ENCODE peak calls at places on chromosomes 12 and 14, in nine cellular contexts. I is dorsolateral prefrontal cortex, C is left ventricle myocardium inferior, N is tibial nerve, H is H1, Z is NB4, W is adrenal gland, P is astrocyte of the cerebellum, S is ovary. O is an unnamed sample.

GRCh38 chr12:104653730-104654328 is 197.1 kb downstream of the CHST11 start:
- DNase-seq in I (no peak), C (no peak), N (no peak), H (no peak), Z (peak), W (no peak), P (no peak), S (no peak), O (peak)

GRCh38 chr12:72289633-72290032 is 17.5 kb downstream of the TRHDE start:
- DNase-seq in I (no peak), C (no peak), N (no peak), H (no peak), Z (no peak), W (no peak), P (no peak), S (no peak), O (no peak)

GRCh38 chr12:11853126-11853525 is 203.7 kb downstream of the ETV6 start:
- DNase-seq in I (no peak), C (no peak), N (no peak), H (no peak), Z (no peak), W (no peak), P (no peak), S (no peak), O (no peak)

GRCh38 chr12:21774358-21775129 is at the start of gene KCNJ8:
- DNase-seq in I (no peak), C (peak), N (peak), H (peak), Z (peak), W (peak), P (peak), S (peak), O (no peak)

GRCh38 chr12:50110762-50111416 is 1.1 kb upstream of the COX14 start:
- DNase-seq in I (no peak), C (peak), N (peak), H (no peak), Z (peak), W (peak), P (no peak), S (peak), O (peak)

GRCh38 chr12:72540811-72541210 is 268.6 kb downstream of the TRHDE start:
- DNase-seq in I (no peak), C (no peak), N (no peak), H (no peak), Z (no peak), W (no peak), P (no peak), S (no peak), O (no peak)

GRCh38 chr12:71948390-71948789 is 9.7 kb downstream of the TPH2 start:
- DNase-seq in I (no peak), C (no peak), N (no peak), H (no peak), Z (no peak), W (no peak), P (no peak), S (no peak), O (no peak)

GRCh38 chr14:25011095-25011494 is 38.9 kb downstream of the STXBP6 start:
- DNase-seq in I (no peak), C (no peak), N (no peak), H (no peak), Z (no peak), W (no peak), P (no peak), S (no peak), O (no peak)

GRCh38 chr12:34400423-34400881 is 378.2 kb downstream of the ALG10 start:
- DNase-seq in I (peak), C (peak), N (no peak), H (no peak), Z (no peak), W (no peak), P (no peak), S (peak), O (no peak)

GRCh38 chr14:67541448-67542387 is 8.6 kb downstream of the PLEKHH1 start:
- DNase-seq in I (no peak), C (no peak), N (no peak), H (no peak), Z (peak), W (peak), P (no peak), S (no peak), O (no peak)

GRCh38 chr12:119227292-119227691 is 48.6 kb downstream of the HSPB8 start:
- DNase-seq in I (no peak), C (no peak), N (no peak), H (no peak), Z (no peak), W (no peak), P (no peak), S (no peak), O (no peak)

GRCh38 chr12:42236017-42236416 is 2.0 kb downstream of the YAF2 start:
- DNase-seq in I (no peak), C (no peak), N (no peak), H (no peak), Z (no peak), W (no peak), P (no peak), S (no peak), O (no peak)

GRCh38 chr14:65840118-65840751 is 427.7 kb downstream of the FUT8 start:
- DNase-seq in I (no peak), C (no peak), N (no peak), H (no peak), Z (no peak), W (no peak), P (no peak), S (no peak), O (no peak)

GRCh38 chr12:124188561-124189405 is 106.1 kb upstream of the RFLNA start:
- DNase-seq in I (no peak), C (no peak), N (no peak), H (no peak), Z (no peak), W (no peak), P (no peak), S (peak), O (no peak)

GRCh38 chr14:103149847-103150246 is 26.6 kb downstream of the TNFAIP2 start:
- DNase-seq in I (no peak), C (no peak), N (no peak), H (no peak), Z (no peak), W (no peak), P (no peak), S (no peak), O (no peak)

GRCh38 chr14:100581228-100582145 is 5.7 kb downstream of the BEGAIN start:
- DNase-seq in I (peak), C (peak), N (no peak), H (no peak), Z (no peak), W (peak), P (no peak), S (peak), O (no peak)

GRCh38 chr14:57171903-57172302 is 96.8 kb downstream of the EXOC5 start:
- DNase-seq in I (no peak), C (no peak), N (no peak), H (no peak), Z (no peak), W (no peak), P (no peak), S (no peak), O (no peak)

GRCh38 chr12:52007158-52007921 is 594 bp downstream of the TAMALIN start:
- DNase-seq in I (no peak), C (peak), N (no peak), H (no peak), Z (peak), W (no peak), P (no peak), S (peak), O (no peak)

GRCh38 chr12:52532636-52533035 is 12.4 kb upstream of the KRT5 start:
- DNase-seq in I (no peak), C (no peak), N (no peak), H (no peak), Z (no peak), W (no peak), P (no peak), S (no peak), O (no peak)

GRCh38 chr14:40630471-40630870 is 976.2 kb upstream of the LRFN5 start:
- DNase-seq in I (no peak), C (no peak), N (no peak), H (no peak), Z (no peak), W (no peak), P (no peak), S (no peak), O (no peak)
- H3K4me3 ChIP-seq in I (no peak), C (no peak), N (no peak), H (peak), Z (no peak), W (no peak), P (no peak), S (no peak), O (no peak)

GRCh38 chr14:68767248-68767645 is 25.6 kb downstream of the ZFP36L1 start:
- DNase-seq in I (no peak), C (no peak), N (no peak), H (no peak), Z (no peak), W (no peak), P (no peak), S (no peak), O (no peak)
- TF ChIP-seq CTCF in I (no peak), C (no peak), N (no peak), H (no peak), Z (no peak), W (no peak), P (no peak), S (no peak), O (no peak)

DNA sequence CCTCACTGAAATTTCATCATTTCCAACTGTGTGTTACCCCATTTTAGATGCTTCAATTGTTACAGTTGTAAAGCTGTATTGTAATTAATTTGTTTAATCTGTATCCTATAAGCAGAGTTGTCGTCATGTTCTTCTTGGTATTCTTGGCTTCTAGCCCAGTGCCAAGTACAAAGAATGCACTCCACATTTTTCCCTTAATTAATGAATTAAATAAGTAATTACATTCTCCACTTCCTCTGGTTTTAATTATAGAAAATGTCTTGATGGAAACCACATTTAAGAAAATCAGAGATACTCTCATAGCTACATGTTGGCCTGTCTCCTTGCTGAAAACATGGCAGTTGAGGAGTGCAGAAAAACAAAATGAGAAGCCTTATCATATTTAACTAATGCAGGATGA is 749 bp downstream of the DNAI7 start:
- DNase-seq in I (no peak), C (no peak), N (no peak), H (no peak), Z (no peak), W (no peak), P (no peak), S (no peak), O (no peak)
- H3K4me3 ChIP-seq in I (peak), C (peak), N (peak), H (peak), Z (peak), W (no peak), P (peak), S (peak), O (no peak)

GRCh38 chr14:60807971-60808370 is 73.4 kb downstream of the MNAT1 start:
- DNase-seq in I (no peak), C (no peak), N (no peak), H (no peak), Z (no peak), W (no peak), P (no peak), S (no peak), O (no peak)
- TF ChIP-seq CTCF in I (no peak), C (no peak), N (no peak), H (no peak), Z (no peak), W (no peak), P (no peak), S (no peak), O (no peak)

GRCh38 chr12:54379401-54380201 is 4.9 kb downstream of the ZNF385A start:
- DNase-seq in I (peak), C (peak), N (peak), H (no peak), Z (peak), W (peak), P (peak), S (peak), O (peak)
- H3K4me3 ChIP-seq in I (peak), C (peak), N (peak), H (peak), Z (no peak), W (no peak), P (peak), S (peak), O (no peak)

DNA sequence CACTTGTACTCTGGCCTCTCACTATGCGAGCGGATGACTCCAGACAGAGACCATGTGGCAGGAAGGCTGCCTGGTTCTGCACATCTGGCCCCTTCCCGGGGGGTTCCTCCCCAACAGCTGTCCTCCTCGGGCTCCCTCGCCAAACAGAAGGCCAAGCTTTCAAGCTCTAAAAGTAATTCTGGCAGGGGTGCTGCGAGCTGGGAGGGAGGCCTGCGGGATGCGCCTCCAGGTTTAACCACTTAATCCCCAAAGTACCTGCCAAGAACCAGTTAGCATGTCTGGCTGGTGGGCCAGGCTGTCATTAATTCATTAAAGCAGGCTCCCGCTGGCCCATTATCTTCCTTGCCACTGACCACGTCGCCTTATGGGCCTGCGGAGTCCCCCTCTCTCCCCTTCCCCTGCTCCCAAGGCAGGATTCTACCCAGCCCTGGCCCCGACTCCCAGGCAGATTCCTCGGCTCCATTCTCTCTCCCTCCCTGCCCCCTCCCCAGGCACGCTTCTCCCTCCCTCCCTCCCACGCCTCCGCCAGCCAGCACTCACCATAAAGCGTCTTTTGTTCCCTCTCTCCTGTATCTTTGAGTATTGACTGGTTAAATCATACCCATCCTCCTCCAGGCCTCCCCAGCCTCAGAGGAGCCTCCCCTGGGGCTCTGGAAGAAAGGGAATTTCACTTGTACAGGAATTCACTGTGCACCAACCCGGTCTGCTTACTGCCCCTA is 4.9 kb downstream of the HRK start:
- DNase-seq in I (no peak), C (no peak), N (no peak), H (no peak), Z (no peak), W (no peak), P (no peak), S (no peak), O (no peak)
- TF ChIP-seq CTCF in I (no peak), C (no peak), N (no peak), H (no peak), Z (no peak), W (no peak), P (no peak), S (no peak), O (no peak)

GRCh38 chr14:46344327-46344937 is 307.1 kb downstream of the RPL10L start:
- DNase-seq in I (no peak), C (no peak), N (no peak), H (no peak), Z (peak), W (no peak), P (peak), S (no peak), O (peak)
- H3K4me3 ChIP-seq in I (no peak), C (no peak), N (no peak), H (no peak), Z (no peak), W (no peak), P (no peak), S (no peak), O (no peak)

GRCh38 chr12:108265505-108265904 is 73.6 kb downstream of the CMKLR1 start:
- DNase-seq in I (no peak), C (no peak), N (no peak), H (no peak), Z (no peak), W (no peak), P (no peak), S (no peak), O (no peak)

GRCh38 chr12:108257004-108257403 is 82.1 kb downstream of the CMKLR1 start:
- DNase-seq in I (no peak), C (no peak), N (no peak), H (no peak), Z (no peak), W (no peak), P (no peak), S (no peak), O (no peak)

GRCh38 chr12:108260039-108260438 is 79.1 kb downstream of the CMKLR1 start:
- DNase-seq in I (no peak), C (no peak), N (no peak), H (no peak), Z (no peak), W (no peak), P (no peak), S (no peak), O (no peak)

GRCh38 chr12:108257610-108258106 is 81.5 kb downstream of the CMKLR1 start:
- DNase-seq in I (no peak), C (no peak), N (no peak), H (no peak), Z (no peak), W (no peak), P (no peak), S (no peak), O (no peak)

GRCh38 chr12:108260969-108261368 is 78.1 kb downstream of the CMKLR1 start:
- DNase-seq in I (no peak), C (no peak), N (no peak), H (no peak), Z (no peak), W (no peak), P (no peak), S (no peak), O (no peak)
- TF ChIP-seq CTCF in I (no peak), C (no peak), N (no peak), H (no peak), Z (no peak), W (no peak), P (no peak), S (no peak), O (no peak)

GRCh38 chr14:77139540-77140342 is 1.9 kb downstream of the ZDHHC22 start:
- DNase-seq in I (no peak), C (no peak), N (no peak), H (no peak), Z (peak), W (no peak), P (no peak), S (no peak), O (peak)
- H3K4me3 ChIP-seq in I (peak), C (no peak), N (no peak), H (peak), Z (no peak), W (no peak), P (peak), S (no peak), O (no peak)